ENCODE peak calls at places on chromosomes 12 and 14, in nine cellular contexts. H is GM12864, F is GM20000, D is tibial nerve, J is MCF 10A, C is choroid plexus epithelial cell, B is body of pancreas, R is kidney epithelial cell, I is AG10803. A is an unnamed sample.

GRCh38 chr12:113757223-113758002 is 208.7 kb downstream of the RBM19 start:
- DNase-seq in H (no peak), F (no peak), D (no peak), J (peak; percentile 21), C (no peak), B (no peak), R (no peak), I (no peak), A (no peak)

GRCh38 chr12:113777751-113778150 is 188.4 kb downstream of the RBM19 start:
- DNase-seq in H (no peak), F (no peak), D (no peak), J (no peak), C (no peak), B (no peak), R (no peak), I (no peak), A (no peak)

GRCh38 chr14:39107624-39108023 is 4.6 kb upstream of the SEC23A start:
- DNase-seq in H (no peak), F (peak; percentile 56), D (no peak), J (peak; percentile 53), C (peak; percentile 75), B (no peak), R (no peak), I (peak; percentile 56), A (peak; percentile 45)

GRCh38 chr14:79476552-79476951 is 734.8 kb downstream of the DIO2 start:
- DNase-seq in H (no peak), F (no peak), D (no peak), J (no peak), C (no peak), B (no peak), R (no peak), I (no peak), A (no peak)

GRCh38 chr14:84825481-84825880 is 704.5 kb upstream of the FLRT2 start:
- DNase-seq in H (no peak), F (no peak), D (no peak), J (peak; percentile 88), C (peak; percentile 13), B (no peak), R (peak; percentile 63), I (peak; percentile 4), A (peak; percentile 1)

GRCh38 chr12:95700316-95700785 is 90.2 kb downstream of the NTN4 start:
- DNase-seq in H (peak; percentile 77), F (peak; percentile 72), D (no peak), J (peak; percentile 89), C (peak; percentile 91), B (no peak), R (peak; percentile 61), I (peak; percentile 95), A (peak; percentile 26)

GRCh38 chr12:49187184-49187583 is 1.7 kb downstream of the TUBA1A start:
- DNase-seq in H (no peak), F (no peak), D (peak; percentile 56), J (no peak), C (peak; percentile 75), B (peak; percentile 10), R (no peak), I (peak; percentile 72), A (peak; percentile 41)

GRCh38 chr14:67806228-67806627 is 10.2 kb downstream of the ZFYVE26 start:
- DNase-seq in H (no peak), F (no peak), D (no peak), J (no peak), C (no peak), B (no peak), R (no peak), I (peak; percentile 50), A (peak; percentile 42)

GRCh38 chr12:24411948-24412347 is 462.5 kb upstream of the SOX5 start:
- DNase-seq in H (no peak), F (no peak), D (no peak), J (no peak), C (no peak), B (no peak), R (no peak), I (no peak), A (no peak)

GRCh38 chr12:24404086-24404815 is 454.8 kb upstream of the SOX5 start:
- DNase-seq in H (no peak), F (no peak), D (no peak), J (no peak), C (peak; percentile 89), B (no peak), R (no peak), I (no peak), A (peak; percentile 66)

GRCh38 chr12:24409868-24410267 is 460.4 kb upstream of the SOX5 start:
- DNase-seq in H (no peak), F (no peak), D (no peak), J (no peak), C (no peak), B (no peak), R (no peak), I (no peak), A (no peak)

GRCh38 chr12:24408305-24408704 is 458.8 kb upstream of the SOX5 start:
- DNase-seq in H (no peak), F (no peak), D (no peak), J (no peak), C (no peak), B (no peak), R (no peak), I (no peak), A (no peak)

GRCh38 chr12:24407884-24408283 is 458.4 kb upstream of the SOX5 start:
- DNase-seq in H (no peak), F (no peak), D (no peak), J (no peak), C (peak; percentile 12), B (no peak), R (no peak), I (no peak), A (no peak)
- TF ChIP-seq CTCF in H (no peak), F (no peak), D (no peak), J (no peak), C (no peak), B (no peak), R (no peak), I (no peak), A (no peak)

DNA sequence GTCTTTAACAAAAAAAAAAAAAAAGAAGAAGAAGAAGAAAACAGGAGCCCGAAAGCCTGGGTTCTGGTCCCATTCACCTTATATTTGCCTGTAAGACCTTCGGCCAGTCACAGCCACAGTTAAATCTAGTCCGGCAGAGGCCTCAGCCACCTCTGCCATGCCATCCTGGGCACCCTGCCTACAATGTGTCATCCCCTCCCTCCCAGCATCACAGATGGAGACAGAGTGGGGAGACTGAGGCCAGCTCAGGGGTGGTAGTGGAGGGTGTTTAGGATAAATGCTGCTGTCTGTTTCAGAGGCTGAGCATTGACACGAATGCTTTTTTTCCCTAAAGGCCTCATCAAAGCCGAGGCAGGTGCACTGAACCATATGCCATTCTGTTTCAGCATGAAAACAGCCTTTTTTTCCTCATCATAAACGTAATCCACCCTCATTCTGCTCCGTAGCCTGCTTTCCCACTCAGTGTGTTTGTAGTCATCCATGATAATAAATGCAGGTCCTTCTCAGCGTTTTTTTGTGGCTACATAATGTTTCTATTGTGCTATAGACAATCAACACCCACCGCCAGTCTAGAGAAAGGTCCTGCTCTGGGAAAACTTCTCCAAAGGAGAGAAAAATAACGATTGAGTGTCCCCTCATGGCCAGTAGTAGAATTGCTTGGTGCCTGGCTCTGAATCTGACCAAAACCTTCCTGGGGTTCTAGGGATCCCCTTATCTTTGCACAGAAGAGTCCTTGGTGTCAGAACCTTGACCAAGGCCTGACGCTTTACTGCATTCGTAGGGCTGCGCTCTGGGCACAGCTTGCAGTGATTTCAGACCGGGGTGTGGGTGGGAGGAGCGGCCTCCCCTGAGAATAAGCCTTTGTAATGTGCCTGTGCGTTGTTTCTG is 41.1 kb upstream of the TSPAN9 start:
- DNase-seq in H (no peak), F (no peak), D (no peak), J (no peak), C (peak; percentile 66), B (no peak), R (no peak), I (no peak), A (no peak)
- TF ChIP-seq CTCF in H (peak; percentile 36), F (no peak), D (peak; percentile 43), J (peak; percentile 15), C (peak; percentile 84), B (no peak), R (peak; percentile 29), I (peak; percentile 50), A (peak; percentile 54)

GRCh38 chr12:43333650-43334043 is 218.4 kb downstream of the ADAMTS20 start:
- DNase-seq in H (no peak), F (no peak), D (no peak), J (no peak), C (no peak), B (no peak), R (no peak), I (no peak), A (no peak)

GRCh38 chr12:43337571-43338497 is 214.2 kb downstream of the ADAMTS20 start:
- DNase-seq in H (no peak), F (peak; percentile 6), D (no peak), J (peak; percentile 34), C (peak; percentile 23), B (no peak), R (peak; percentile 43), I (no peak), A (no peak)

GRCh38 chr12:43338848-43339526 is 213.0 kb downstream of the ADAMTS20 start:
- DNase-seq in H (no peak), F (peak; percentile 18), D (no peak), J (peak; percentile 64), C (peak; percentile 92), B (peak; percentile 8), R (peak; percentile 37), I (peak; percentile 54), A (peak; percentile 74)

GRCh38 chr12:43332977-43333649 is 218.9 kb downstream of the ADAMTS20 start:
- DNase-seq in H (no peak), F (no peak), D (no peak), J (no peak), C (peak; percentile 72), B (no peak), R (no peak), I (no peak), A (peak; percentile 87)

GRCh38 chr12:43336962-43337555 is 214.9 kb downstream of the ADAMTS20 start:
- DNase-seq in H (no peak), F (peak; percentile 17), D (no peak), J (peak; percentile 38), C (peak; percentile 78), B (no peak), R (peak; percentile 18), I (peak; percentile 34), A (peak; percentile 41)
- TF ChIP-seq CTCF in H (peak; percentile 30), F (no peak), D (peak; percentile 41), J (peak; percentile 46), C (peak; percentile 59), B (peak; percentile 33), R (peak; percentile 50), I (peak; percentile 61), A (peak; percentile 47)

GRCh38 chr14:99432491-99432890 is 48.2 kb downstream of the SETD3 start:
- DNase-seq in H (no peak), F (no peak), D (no peak), J (no peak), C (peak; percentile 50), B (no peak), R (no peak), I (peak; percentile 14), A (no peak)

GRCh38 chr14:99426265-99426664 is 54.4 kb downstream of the SETD3 start:
- DNase-seq in H (no peak), F (no peak), D (no peak), J (no peak), C (no peak), B (no peak), R (no peak), I (no peak), A (no peak)

GRCh38 chr14:99427632-99428315 is 52.9 kb downstream of the SETD3 start:
- DNase-seq in H (no peak), F (no peak), D (no peak), J (peak; percentile 9), C (no peak), B (no peak), R (peak; percentile 43), I (peak; percentile 84), A (peak; percentile 75)

GRCh38 chr14:99426796-99427346 is 53.8 kb downstream of the SETD3 start:
- DNase-seq in H (no peak), F (no peak), D (no peak), J (no peak), C (no peak), B (no peak), R (peak; percentile 55), I (no peak), A (no peak)

GRCh38 chr14:99430491-99430890 is 50.2 kb downstream of the SETD3 start:
- DNase-seq in H (no peak), F (no peak), D (no peak), J (peak; percentile 2), C (peak; percentile 20), B (peak; percentile 57), R (no peak), I (no peak), A (no peak)
- TF ChIP-seq CTCF in H (peak; percentile 58), F (no peak), D (no peak), J (no peak), C (peak; percentile 62), B (peak; percentile 45), R (peak; percentile 46), I (peak; percentile 17), A (peak; percentile 40)

A was measured in fibroblast of villous mesenchyme.